ENCODE peak calls at places on chromosomes 4 and X, in four cellular contexts. Q, J, W and Y are unnamed samples.

GRCh38 chr4:27000820-27001219 is 140.2 kb downstream of the STIM2 start:
- DNase-seq in Q (no peak), J (no peak), W (no peak), Y (no peak)

GRCh38 chr4:23373269-23373668 is 516.6 kb downstream of the PPARGC1A start:
- DNase-seq in Q (peak), J (peak), W (no peak), Y (no peak)

GRCh38 chr4:79623125-79623905 is 215.3 kb upstream of the GK2 start:
- DNase-seq in Q (peak), J (no peak), W (no peak), Y (no peak)

GRCh38 chrX:75963774-75964173 is 178.7 kb upstream of the MAGEE2 start:
- DNase-seq in Q (no peak), J (peak), W (no peak), Y (no peak)

GRCh38 chr4:16714191-16714590 is 184.3 kb downstream of the LDB2 start:
- DNase-seq in Q (no peak), J (no peak), W (no peak), Y (no peak)

GRCh38 chr4:95507147-95507546 is 41.6 kb downstream of the UNC5C start:
- DNase-seq in Q (no peak), J (no peak), W (no peak), Y (peak)

GRCh38 chrX:16882188-16882587 is 12.0 kb upstream of the RBBP7 start:
- DNase-seq in Q (peak), J (no peak), W (no peak), Y (peak)

GRCh38 chr4:94939791-94940530 is 182.2 kb downstream of the BMPR1B start:
- DNase-seq in Q (peak), J (no peak), W (no peak), Y (peak)

GRCh38 chr4:169362607-169363006 is 91.9 kb upstream of the SH3RF1 start:
- DNase-seq in Q (no peak), J (no peak), W (no peak), Y (no peak)

GRCh38 chr4:99205104-99205979 is 13.7 kb downstream of the ADH6 start:
- DNase-seq in Q (peak), J (no peak), W (no peak), Y (no peak)

GRCh38 chr4:185540487-185541125 is 5.3 kb upstream of the PDLIM3 start:
- DNase-seq in Q (no peak), J (no peak), W (no peak), Y (peak)

GRCh38 chr4:16745009-16745408 is 153.4 kb downstream of the LDB2 start:
- DNase-seq in Q (peak), J (no peak), W (no peak), Y (no peak)

GRCh38 chrX:3066555-3066954 is 25.3 kb downstream of the ARSF start:
- DNase-seq in Q (peak), J (no peak), W (no peak), Y (no peak)

GRCh38 chr4:105765690-105766407 is 57.3 kb downstream of the GSTCD start:
- DNase-seq in Q (peak), J (no peak), W (no peak), Y (peak)

GRCh38 chr4:25861951-25862410 is 807 bp downstream of the SEL1L3 start:
- DNase-seq in Q (peak), J (no peak), W (no peak), Y (no peak)

GRCh38 chr4:153166971-153167501 is 37.2 kb upstream of the TRIM2 start:
- DNase-seq in Q (peak), J (no peak), W (no peak), Y (no peak)

GRCh38 chr4:175560628-175561027 is 251.4 kb downstream of the GPM6A start:
- DNase-seq in Q (peak), J (no peak), W (no peak), Y (no peak)

GRCh38 chrX:78063687-78064086 is 40.4 kb upstream of the PGK1 start:
- DNase-seq in Q (no peak), J (no peak), W (no peak), Y (no peak)

GRCh38 chrX:22110729-22111494 is 78.8 kb downstream of the PHEX start:
- DNase-seq in Q (peak), J (no peak), W (no peak), Y (no peak)

GRCh38 chrX:38055170-38055847 is 49.0 kb downstream of the SYTL5 start:
- DNase-seq in Q (peak), J (no peak), W (peak), Y (peak)

GRCh38 chrX:153933751-153934472 is 925 bp downstream of the NAA10 start:
- DNase-seq in Q (peak), J (no peak), W (no peak), Y (no peak)

GRCh38 chrX:40156472-40157227 is 58.9 kb upstream of the BCOR start:
- DNase-seq in Q (no peak), J (no peak), W (no peak), Y (no peak)

GRCh38 chrX:30283456-30284200 is 25.6 kb downstream of the NR0B1 start:
- DNase-seq in Q (peak), J (peak), W (no peak), Y (peak)

GRCh38 chrX:30280428-30280827 is 28.8 kb downstream of the NR0B1 start:
- DNase-seq in Q (no peak), J (no peak), W (no peak), Y (no peak)

GRCh38 chrX:30278365-30278764 is 30.8 kb downstream of the NR0B1 start:
- DNase-seq in Q (peak), J (no peak), W (no peak), Y (no peak)

DNA sequence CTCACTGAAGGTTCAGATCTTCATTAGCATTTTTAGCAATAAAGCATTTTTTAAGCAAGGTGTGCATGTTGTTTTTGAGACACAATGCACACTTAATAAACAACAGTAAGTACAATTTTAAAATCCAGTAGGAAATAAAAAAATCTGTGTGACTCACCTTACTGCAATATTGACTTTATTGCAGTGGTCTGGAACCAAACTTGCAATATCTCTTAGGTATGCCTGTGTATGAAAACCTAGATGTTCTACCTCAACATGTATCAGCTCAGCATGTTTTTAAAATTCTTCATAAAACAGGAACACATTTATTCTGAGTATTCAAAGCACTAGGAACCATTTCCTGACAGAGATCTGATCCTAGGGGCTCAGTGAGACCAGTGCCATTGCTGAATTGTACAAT is 26.7 kb downstream of the NR0B1 start:
- DNase-seq in Q (peak), J (no peak), W (no peak), Y (peak)
- H3K9ac ChIP-seq in Q (no peak), J (no peak), W (no peak), Y (no peak)

GRCh38 chr4:87851955-87852354 is 19.2 kb downstream of the MEPE start:
- DNase-seq in Q (no peak), J (no peak), W (no peak), Y (no peak)

GRCh38 chr4:87844476-87844875 is 11.7 kb downstream of the MEPE start:
- DNase-seq in Q (no peak), J (no peak), W (no peak), Y (peak)

GRCh38 chr4:87849612-87850011 is 16.8 kb downstream of the MEPE start:
- DNase-seq in Q (peak), J (no peak), W (no peak), Y (no peak)

GRCh38 chr4:87851332-87851731 is 18.6 kb downstream of the MEPE start:
- DNase-seq in Q (no peak), J (no peak), W (no peak), Y (no peak)

GRCh38 chr4:87848622-87849351 is 16.0 kb downstream of the MEPE start:
- DNase-seq in Q (peak), J (peak), W (no peak), Y (peak)
- TF ChIP-seq FOS in Q (no peak), J (no peak), W (no peak), Y (no peak)

DNA sequence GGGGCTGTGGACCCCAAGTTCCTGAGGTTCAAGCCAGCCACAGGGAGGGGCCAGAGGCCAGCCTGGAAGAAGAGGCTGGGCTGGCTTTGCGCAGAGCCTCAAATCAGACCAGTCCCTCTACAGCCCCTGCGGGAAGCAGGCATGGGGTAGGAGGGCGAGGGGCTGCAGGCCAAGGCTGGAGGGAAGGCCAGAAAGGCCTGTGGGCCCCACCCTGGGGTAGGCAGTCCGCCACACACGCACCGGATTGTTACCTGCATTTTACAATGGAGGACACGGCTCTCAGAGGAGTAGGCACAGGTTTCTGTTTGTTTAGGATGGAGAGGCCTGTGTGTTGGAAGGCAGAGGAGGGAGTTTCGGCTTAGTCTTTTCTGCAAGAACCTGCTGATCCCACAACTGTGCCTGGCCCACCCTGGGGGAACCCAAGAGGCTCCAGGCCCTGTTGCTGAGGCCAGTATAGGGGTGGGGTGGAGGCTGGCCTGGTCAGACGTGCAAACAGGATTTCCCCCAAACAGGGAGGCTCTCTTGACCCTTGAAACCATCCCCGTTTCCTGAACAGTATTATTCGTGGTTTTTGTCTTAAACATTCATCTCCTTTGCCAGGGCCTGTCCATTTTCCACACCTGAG is 659 bp upstream of the SLC49A3 start:
- DNase-seq in Q (no peak), J (no peak), W (no peak), Y (no peak)
- H3K9ac ChIP-seq in Q (no peak), J (peak), W (no peak), Y (no peak)

GRCh38 chr4:145531193-145531592 is 49.5 kb downstream of the SMAD1 start:
- DNase-seq in Q (no peak), J (no peak), W (no peak), Y (no peak)
- TF ChIP-seq FOS in Q (no peak), J (no peak), W (no peak), Y (no peak)

GRCh38 chrX:35289952-35290351 is 347.4 kb downstream of the FAM47B start:
- DNase-seq in Q (no peak), J (no peak), W (no peak), Y (no peak)
- H3K9ac ChIP-seq in Q (no peak), J (no peak), W (no peak), Y (no peak)